ENCODE peak calls at places on chromosomes 5 and 9, in six cellular contexts. One of them, this sample, is unnamed.

GRCh38 chr9:15856591-15856990 is 303.7 kb downstream of the CCDC171 start:
- DNase-seq in SK-N-SH: no peak
- DNase-seq in upper lobe of right lung: no peak
- DNase-seq in right atrium auricular region: no peak
- DNase-seq in GM06990: no peak
- DNase-seq in neural progenitor cell: no peak
- DNase-seq in this sample: no peak

GRCh38 chr9:108117775-108118174 is 628.2 kb upstream of the KLF4 start:
- DNase-seq in SK-N-SH: peak; percentile 70
- DNase-seq in upper lobe of right lung: no peak
- DNase-seq in right atrium auricular region: no peak
- DNase-seq in GM06990: no peak
- DNase-seq in neural progenitor cell: peak; percentile 8
- DNase-seq in this sample: no peak

GRCh38 chr9:129585352-129585751 is 35.5 kb downstream of the C9orf50 start:
- DNase-seq in SK-N-SH: no peak
- DNase-seq in upper lobe of right lung: no peak
- DNase-seq in right atrium auricular region: no peak
- DNase-seq in GM06990: no peak
- DNase-seq in neural progenitor cell: no peak
- DNase-seq in this sample: no peak

GRCh38 chr5:154288145-154288544 is 97.6 kb downstream of the GALNT10 start:
- DNase-seq in SK-N-SH: no peak
- DNase-seq in upper lobe of right lung: no peak
- DNase-seq in right atrium auricular region: no peak
- DNase-seq in GM06990: no peak
- DNase-seq in neural progenitor cell: peak; percentile 27
- DNase-seq in this sample: no peak

GRCh38 chr9:116555102-116555501 is 132.0 kb upstream of the TRIM32 start:
- DNase-seq in SK-N-SH: no peak
- DNase-seq in upper lobe of right lung: no peak
- DNase-seq in right atrium auricular region: no peak
- DNase-seq in GM06990: no peak
- DNase-seq in neural progenitor cell: no peak
- DNase-seq in this sample: no peak

GRCh38 chr9:76576344-76576743 is 117.4 kb downstream of the GCNT1 start:
- DNase-seq in SK-N-SH: no peak
- DNase-seq in upper lobe of right lung: no peak
- DNase-seq in right atrium auricular region: no peak
- DNase-seq in GM06990: peak; percentile 54
- DNase-seq in neural progenitor cell: no peak
- DNase-seq in this sample: peak; percentile 83

GRCh38 chr5:88785396-88786216 is 97.4 kb downstream of the MEF2C start:
- DNase-seq in SK-N-SH: no peak
- DNase-seq in upper lobe of right lung: no peak
- DNase-seq in right atrium auricular region: no peak
- DNase-seq in GM06990: no peak
- DNase-seq in neural progenitor cell: peak; percentile 9
- DNase-seq in this sample: no peak

GRCh38 chr9:123584202-123585176 is 228.5 kb downstream of the CRB2 start:
- DNase-seq in SK-N-SH: no peak
- DNase-seq in upper lobe of right lung: peak; percentile 62
- DNase-seq in right atrium auricular region: no peak
- DNase-seq in GM06990: no peak
- DNase-seq in neural progenitor cell: no peak
- DNase-seq in this sample: no peak

GRCh38 chr9:112050544-112051475 is 124.3 kb downstream of the SUSD1 start:
- DNase-seq in SK-N-SH: no peak
- DNase-seq in upper lobe of right lung: no peak
- DNase-seq in right atrium auricular region: peak; percentile 70
- DNase-seq in GM06990: no peak
- DNase-seq in neural progenitor cell: peak; percentile 31
- DNase-seq in this sample: no peak

GRCh38 chr5:62260510-62260909 is 45.5 kb upstream of the KIF2A start:
- DNase-seq in SK-N-SH: no peak
- DNase-seq in upper lobe of right lung: no peak
- DNase-seq in right atrium auricular region: no peak
- DNase-seq in GM06990: no peak
- DNase-seq in neural progenitor cell: no peak
- DNase-seq in this sample: no peak

GRCh38 chr9:74777136-74777879 is 110.4 kb downstream of the TRPM6 start:
- DNase-seq in SK-N-SH: peak; percentile 33
- DNase-seq in upper lobe of right lung: peak; percentile 70
- DNase-seq in right atrium auricular region: peak; percentile 80
- DNase-seq in GM06990: no peak
- DNase-seq in neural progenitor cell: peak; percentile 84
- DNase-seq in this sample: peak; percentile 56

GRCh38 chr5:17381926-17382325 is 116.1 kb upstream of the TAF11L2 start:
- DNase-seq in SK-N-SH: no peak
- DNase-seq in upper lobe of right lung: peak; percentile 73
- DNase-seq in right atrium auricular region: peak; percentile 72
- DNase-seq in GM06990: no peak
- DNase-seq in neural progenitor cell: no peak
- DNase-seq in this sample: no peak

GRCh38 chr9:137694962-137695875 is 76.4 kb downstream of the EHMT1 start:
- DNase-seq in SK-N-SH: peak; percentile 79
- DNase-seq in upper lobe of right lung: peak; percentile 79
- DNase-seq in right atrium auricular region: no peak
- DNase-seq in GM06990: no peak
- DNase-seq in neural progenitor cell: peak; percentile 83
- DNase-seq in this sample: peak; percentile 75

GRCh38 chr9:135220601-135221575 is 133.4 kb downstream of the OLFM1 start:
- DNase-seq in SK-N-SH: no peak
- DNase-seq in upper lobe of right lung: peak; percentile 62
- DNase-seq in right atrium auricular region: no peak
- DNase-seq in GM06990: no peak
- DNase-seq in neural progenitor cell: no peak
- DNase-seq in this sample: no peak

GRCh38 chr9:89941875-89942274 is 337.1 kb downstream of the GADD45G start:
- DNase-seq in SK-N-SH: no peak
- DNase-seq in upper lobe of right lung: no peak
- DNase-seq in right atrium auricular region: peak; percentile 13
- DNase-seq in GM06990: no peak
- DNase-seq in neural progenitor cell: no peak
- DNase-seq in this sample: no peak

GRCh38 chr5:84227221-84227620 is 157.5 kb downstream of the EDIL3 start:
- DNase-seq in SK-N-SH: no peak
- DNase-seq in upper lobe of right lung: no peak
- DNase-seq in right atrium auricular region: no peak
- DNase-seq in GM06990: no peak
- DNase-seq in neural progenitor cell: no peak
- DNase-seq in this sample: no peak

GRCh38 chr9:34282096-34282495 is 47.0 kb downstream of the KIF24 start:
- DNase-seq in SK-N-SH: no peak
- DNase-seq in upper lobe of right lung: no peak
- DNase-seq in right atrium auricular region: no peak
- DNase-seq in GM06990: no peak
- DNase-seq in neural progenitor cell: no peak
- DNase-seq in this sample: no peak

GRCh38 chr9:12539602-12540001 is 153.6 kb upstream of the TYRP1 start:
- DNase-seq in SK-N-SH: no peak
- DNase-seq in upper lobe of right lung: no peak
- DNase-seq in right atrium auricular region: no peak
- DNase-seq in GM06990: no peak
- DNase-seq in neural progenitor cell: no peak
- DNase-seq in this sample: no peak

GRCh38 chr9:125749951-125750655 is 2.9 kb downstream of the PBX3 start:
- DNase-seq in SK-N-SH: peak; percentile 19
- DNase-seq in upper lobe of right lung: no peak
- DNase-seq in right atrium auricular region: no peak
- DNase-seq in GM06990: no peak
- DNase-seq in neural progenitor cell: no peak
- DNase-seq in this sample: no peak

GRCh38 chr9:14302405-14302804 is 11.5 kb downstream of the NFIB start:
- DNase-seq in SK-N-SH: no peak
- DNase-seq in upper lobe of right lung: no peak
- DNase-seq in right atrium auricular region: no peak
- DNase-seq in GM06990: no peak
- DNase-seq in neural progenitor cell: peak; percentile 7
- DNase-seq in this sample: no peak

GRCh38 chr9:105341784-105342183 is 97.3 kb downstream of the SLC44A1 start:
- DNase-seq in SK-N-SH: no peak
- DNase-seq in upper lobe of right lung: no peak
- DNase-seq in right atrium auricular region: no peak
- DNase-seq in GM06990: peak; percentile 10
- DNase-seq in neural progenitor cell: no peak
- DNase-seq in this sample: no peak
- TF ChIP-seq CTCF in SK-N-SH: no peak
- TF ChIP-seq CTCF in upper lobe of right lung: no peak
- TF ChIP-seq CTCF in right atrium auricular region: no peak
- TF ChIP-seq CTCF in GM06990: no peak
- TF ChIP-seq CTCF in neural progenitor cell: no peak
- TF ChIP-seq CTCF in this sample: no peak

DNA sequence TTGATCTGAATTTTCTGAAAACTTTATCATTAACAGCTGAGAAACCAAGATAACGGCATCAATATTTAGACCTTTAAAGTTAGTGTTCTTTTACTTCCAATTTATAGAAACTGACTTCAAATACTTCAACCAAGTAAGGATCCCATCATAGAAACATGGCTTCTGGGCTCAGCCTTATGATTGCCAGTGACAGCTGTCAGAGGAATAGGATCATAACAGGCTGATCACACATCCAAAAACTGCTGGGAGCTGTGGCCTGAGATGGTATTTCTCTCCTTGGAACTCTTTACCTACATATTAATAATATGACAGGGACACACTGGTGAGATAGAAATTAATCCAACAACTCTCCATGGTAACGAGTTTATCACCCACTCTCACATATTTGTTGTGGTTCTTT is 448.3 kb upstream of the NMUR2 start:
- DNase-seq in SK-N-SH: no peak
- DNase-seq in upper lobe of right lung: no peak
- DNase-seq in right atrium auricular region: no peak
- DNase-seq in GM06990: no peak
- DNase-seq in neural progenitor cell: no peak
- DNase-seq in this sample: no peak
- TF ChIP-seq CTCF in SK-N-SH: no peak
- TF ChIP-seq CTCF in upper lobe of right lung: no peak
- TF ChIP-seq CTCF in right atrium auricular region: no peak
- TF ChIP-seq CTCF in GM06990: no peak
- TF ChIP-seq CTCF in neural progenitor cell: no peak
- TF ChIP-seq CTCF in this sample: no peak

DNA sequence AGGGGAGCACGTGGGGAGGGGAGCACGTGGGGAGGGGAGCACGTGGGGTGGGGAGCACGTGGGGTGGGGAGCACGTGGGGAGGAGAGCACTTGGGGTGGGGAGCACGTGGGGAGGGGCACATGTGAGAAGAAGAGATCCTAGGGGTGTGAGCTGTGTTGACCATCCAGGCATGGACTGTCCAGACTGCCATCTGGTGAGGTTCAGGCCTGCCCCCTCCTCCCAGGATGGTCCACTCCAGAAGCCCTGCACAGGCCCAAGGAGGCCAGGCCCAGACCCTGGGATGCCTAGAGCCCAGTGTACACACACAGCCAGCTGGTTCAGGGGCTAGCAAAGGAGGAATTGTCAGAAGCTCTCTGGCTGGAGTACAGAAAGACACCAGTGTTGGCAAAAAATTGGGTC is 2.3 kb downstream of the SNAPC4 start:
- DNase-seq in SK-N-SH: no peak
- DNase-seq in upper lobe of right lung: no peak
- DNase-seq in right atrium auricular region: no peak
- DNase-seq in GM06990: no peak
- DNase-seq in neural progenitor cell: no peak
- DNase-seq in this sample: no peak
- TF ChIP-seq CTCF in SK-N-SH: no peak
- TF ChIP-seq CTCF in upper lobe of right lung: no peak
- TF ChIP-seq CTCF in right atrium auricular region: no peak
- TF ChIP-seq CTCF in GM06990: no peak
- TF ChIP-seq CTCF in neural progenitor cell: no peak
- TF ChIP-seq CTCF in this sample: no peak

GRCh38 chr5:4065472-4066320 is 470.1 kb downstream of the IRX1 start:
- DNase-seq in SK-N-SH: no peak
- DNase-seq in upper lobe of right lung: no peak
- DNase-seq in right atrium auricular region: no peak
- DNase-seq in GM06990: no peak
- DNase-seq in neural progenitor cell: peak; percentile 11
- DNase-seq in this sample: no peak
- TF ChIP-seq CTCF in SK-N-SH: no peak
- TF ChIP-seq CTCF in upper lobe of right lung: no peak
- TF ChIP-seq CTCF in right atrium auricular region: no peak
- TF ChIP-seq CTCF in GM06990: no peak
- TF ChIP-seq CTCF in neural progenitor cell: no peak
- TF ChIP-seq CTCF in this sample: no peak

GRCh38 chr5:111935835-111936234 is 178.8 kb upstream of the NREP start:
- DNase-seq in SK-N-SH: no peak
- DNase-seq in upper lobe of right lung: no peak
- DNase-seq in right atrium auricular region: no peak
- DNase-seq in GM06990: no peak
- DNase-seq in neural progenitor cell: peak; percentile 32
- DNase-seq in this sample: no peak
- TF ChIP-seq CTCF in SK-N-SH: no peak
- TF ChIP-seq CTCF in upper lobe of right lung: no peak
- TF ChIP-seq CTCF in right atrium auricular region: no peak
- TF ChIP-seq CTCF in GM06990: no peak
- TF ChIP-seq CTCF in neural progenitor cell: no peak
- TF ChIP-seq CTCF in this sample: no peak

GRCh38 chr5:6308683-6309082 is 69.7 kb downstream of the MED10 start:
- DNase-seq in SK-N-SH: no peak
- DNase-seq in upper lobe of right lung: no peak
- DNase-seq in right atrium auricular region: no peak
- DNase-seq in GM06990: no peak
- DNase-seq in neural progenitor cell: no peak
- DNase-seq in this sample: no peak
- TF ChIP-seq CTCF in SK-N-SH: no peak
- TF ChIP-seq CTCF in upper lobe of right lung: no peak
- TF ChIP-seq CTCF in right atrium auricular region: no peak
- TF ChIP-seq CTCF in GM06990: no peak
- TF ChIP-seq CTCF in neural progenitor cell: no peak
- TF ChIP-seq CTCF in this sample: no peak

DNA sequence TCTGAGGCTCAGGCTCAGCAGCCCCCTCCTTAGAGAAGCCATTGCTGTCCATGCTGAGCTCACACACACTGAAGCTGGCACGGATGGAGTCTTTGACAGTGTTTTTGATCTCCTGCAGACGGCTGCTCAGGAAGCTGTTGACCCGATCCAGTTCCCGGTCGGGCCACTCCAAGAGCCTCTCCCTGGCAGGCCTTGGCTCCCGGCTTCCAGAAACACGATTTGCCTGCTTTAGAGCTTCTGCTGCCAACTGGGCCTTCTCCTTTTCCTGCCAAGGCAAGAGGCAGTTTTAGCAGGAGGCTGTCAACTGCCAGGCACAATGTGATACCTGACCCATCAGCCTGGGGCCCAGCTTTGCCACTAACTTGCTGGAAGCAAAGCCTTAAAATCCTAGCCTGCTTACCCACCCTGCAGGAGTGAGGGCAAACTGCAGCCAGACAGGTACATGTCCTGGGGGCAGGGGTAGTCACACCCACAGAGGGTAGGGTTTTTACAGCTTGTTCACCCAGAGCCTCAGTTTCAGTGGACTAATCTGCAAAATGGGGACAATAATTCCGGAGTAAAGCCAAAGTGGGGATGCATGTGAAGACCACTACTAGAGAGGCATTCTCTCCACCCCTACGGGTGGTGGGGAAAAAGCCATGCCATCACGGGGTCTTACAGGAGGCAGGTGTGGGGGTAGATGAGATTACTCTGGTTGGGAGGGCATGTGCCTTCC is 8.3 kb upstream of the DDX41 start:
- DNase-seq in SK-N-SH: no peak
- DNase-seq in upper lobe of right lung: peak; percentile 32
- DNase-seq in right atrium auricular region: no peak
- DNase-seq in GM06990: no peak
- DNase-seq in neural progenitor cell: no peak
- DNase-seq in this sample: no peak
- TF ChIP-seq CTCF in SK-N-SH: no peak
- TF ChIP-seq CTCF in upper lobe of right lung: no peak
- TF ChIP-seq CTCF in right atrium auricular region: no peak
- TF ChIP-seq CTCF in GM06990: no peak
- TF ChIP-seq CTCF in neural progenitor cell: no peak
- TF ChIP-seq CTCF in this sample: no peak

GRCh38 chr5:174837919-174838902 is 113.8 kb downstream of the MSX2 start:
- DNase-seq in SK-N-SH: peak; percentile 17
- DNase-seq in upper lobe of right lung: no peak
- DNase-seq in right atrium auricular region: no peak
- DNase-seq in GM06990: no peak
- DNase-seq in neural progenitor cell: peak; percentile 60
- DNase-seq in this sample: no peak
- TF ChIP-seq CTCF in SK-N-SH: no peak
- TF ChIP-seq CTCF in upper lobe of right lung: peak; percentile 30
- TF ChIP-seq CTCF in right atrium auricular region: no peak
- TF ChIP-seq CTCF in GM06990: no peak
- TF ChIP-seq CTCF in neural progenitor cell: peak; percentile 64
- TF ChIP-seq CTCF in this sample: no peak